ENCODE peak calls at places on chromosomes 12 and 14, in ten cellular contexts. O is dermis blood vessel endothelial cell, T is neural crest cell, W is HFFc6, Y is T-helper 1 cell, N is NCI-H748 treated with DMSO at 0.1 percent for 48 hours, C is substantia nigra, X is NCI-H187 treated with DMSO at 0.1 percent for 48 hours, D is A549, H is amniotic stem cell. J is an unnamed sample.

GRCh38 chr12:131104464-131105350 is 151.0 kb downstream of the ADGRD1 start:
- DNase-seq in O (peak; percentile 84), T (peak; percentile 97), W (peak; percentile 5), Y (peak; percentile 71), N (peak; percentile 73), C (peak; percentile 88), X (no peak), D (peak; percentile 77), H (no peak), J (peak; percentile 53)

GRCh38 chr12:106248849-106249371 is 1.1 kb upstream of the CKAP4 start:
- DNase-seq in O (peak; percentile 73), T (no peak), W (peak; percentile 71), Y (no peak), N (no peak), C (no peak), X (no peak), D (no peak), H (peak; percentile 38), J (no peak)

GRCh38 chr14:24098927-24099813 is 5.1 kb downstream of the PCK2 start:
- DNase-seq in O (no peak), T (no peak), W (no peak), Y (no peak), N (no peak), C (no peak), X (no peak), D (no peak), H (no peak), J (no peak)

GRCh38 chr12:88793091-88793490 is 212.8 kb upstream of the KITLG start:
- DNase-seq in O (no peak), T (no peak), W (peak; percentile 39), Y (no peak), N (no peak), C (no peak), X (no peak), D (no peak), H (no peak), J (no peak)

GRCh38 chr12:119938049-119938667 is 50.9 kb upstream of the BICDL1 start:
- DNase-seq in O (peak; percentile 81), T (peak; percentile 74), W (peak; percentile 30), Y (peak; percentile 58), N (peak; percentile 30), C (peak; percentile 53), X (no peak), D (peak; percentile 81), H (peak; percentile 16), J (peak; percentile 28)

GRCh38 chr12:12518919-12519318 is 43.7 kb downstream of the DUSP16 start:
- DNase-seq in O (no peak), T (no peak), W (peak; percentile 9), Y (no peak), N (no peak), C (no peak), X (no peak), D (no peak), H (no peak), J (no peak)

GRCh38 chr14:77123381-77124344 is 17.9 kb downstream of the ZDHHC22 start:
- DNase-seq in O (no peak), T (no peak), W (no peak), Y (no peak), N (no peak), C (peak; percentile 48), X (no peak), D (no peak), H (no peak), J (peak; percentile 81)

GRCh38 chr14:103001651-103002396 is 55.5 kb downstream of the CDC42BPB start:
- DNase-seq in O (no peak), T (no peak), W (no peak), Y (no peak), N (no peak), C (no peak), X (no peak), D (no peak), H (no peak), J (no peak)

GRCh38 chr12:122208073-122208820 is 4.7 kb downstream of the B3GNT4 start:
- DNase-seq in O (no peak), T (no peak), W (no peak), Y (no peak), N (no peak), C (no peak), X (no peak), D (no peak), H (no peak), J (no peak)

GRCh38 chr14:57755018-57755521 is 110.8 kb downstream of the SLC35F4 start:
- DNase-seq in O (no peak), T (no peak), W (no peak), Y (no peak), N (no peak), C (no peak), X (no peak), D (no peak), H (no peak), J (no peak)

GRCh38 chr12:27101290-27101689 is 18.9 kb upstream of the C12orf71 start:
- DNase-seq in O (peak; percentile 54), T (no peak), W (no peak), Y (no peak), N (no peak), C (no peak), X (no peak), D (no peak), H (no peak), J (no peak)

GRCh38 chr14:100673807-100674154 is 52.9 kb upstream of the DLK1 start:
- DNase-seq in O (no peak), T (no peak), W (no peak), Y (no peak), N (no peak), C (no peak), X (no peak), D (no peak), H (no peak), J (no peak)

GRCh38 chr14:104116544-104117340 is 21.6 kb upstream of the KIF26A start:
- DNase-seq in O (no peak), T (no peak), W (no peak), Y (peak; percentile 12), N (no peak), C (no peak), X (no peak), D (no peak), H (no peak), J (no peak)

GRCh38 chr12:121443193-121443829 is 43.4 kb downstream of the RNF34 start:
- DNase-seq in O (peak; percentile 87), T (peak; percentile 94), W (peak; percentile 74), Y (peak; percentile 45), N (peak; percentile 53), C (peak; percentile 89), X (peak; percentile 13), D (peak; percentile 97), H (peak; percentile 39), J (peak; percentile 55)

GRCh38 chr12:126492181-126492580 is 1426.9 kb downstream of the AACS start:
- DNase-seq in O (no peak), T (no peak), W (no peak), Y (no peak), N (no peak), C (no peak), X (no peak), D (no peak), H (no peak), J (no peak)

GRCh38 chr14:92037989-92038388 is 1.9 kb downstream of the TRIP11 start:
- DNase-seq in O (peak; percentile 8), T (no peak), W (no peak), Y (no peak), N (no peak), C (no peak), X (no peak), D (no peak), H (no peak), J (no peak)

GRCh38 chr14:74462993-74463392 is 30.1 kb downstream of the NPC2 start:
- DNase-seq in O (no peak), T (no peak), W (no peak), Y (no peak), N (no peak), C (no peak), X (no peak), D (no peak), H (no peak), J (no peak)

GRCh38 chr14:64841121-64841611 is 38.5 kb downstream of the SPTB start:
- DNase-seq in O (peak; percentile 9), T (no peak), W (peak; percentile 75), Y (no peak), N (no peak), C (no peak), X (no peak), D (peak; percentile 58), H (no peak), J (no peak)

GRCh38 chr12:132178801-132179401 is 34.6 kb downstream of the NOC4L start:
- DNase-seq in O (no peak), T (no peak), W (no peak), Y (no peak), N (peak; percentile 33), C (no peak), X (peak; percentile 27), D (no peak), H (no peak), J (peak; percentile 81)

GRCh38 chr12:49088190-49088931 is 6.2 kb downstream of the DHH start:
- DNase-seq in O (peak; percentile 92), T (peak; percentile 76), W (peak; percentile 81), Y (peak; percentile 54), N (peak; percentile 94), C (peak; percentile 68), X (peak; percentile 51), D (peak; percentile 89), H (peak; percentile 78), J (peak; percentile 84)

GRCh38 chr12:94676011-94676709 is 25.8 kb upstream of the TMCC3 start:
- DNase-seq in O (peak; percentile 48), T (no peak), W (no peak), Y (no peak), N (no peak), C (no peak), X (no peak), D (no peak), H (no peak), J (no peak)

GRCh38 chr12:52693261-52693660 is 10.1 kb downstream of the KRT77 start:
- DNase-seq in O (no peak), T (no peak), W (no peak), Y (no peak), N (no peak), C (no peak), X (no peak), D (no peak), H (no peak), J (no peak)

GRCh38 chr14:89085154-89086059 is 261.0 kb downstream of the TTC8 start:
- DNase-seq in O (no peak), T (no peak), W (no peak), Y (no peak), N (no peak), C (no peak), X (no peak), D (no peak), H (no peak), J (no peak)

GRCh38 chr12:111781085-111781658 is 14.4 kb downstream of the ALDH2 start:
- DNase-seq in O (no peak), T (no peak), W (no peak), Y (no peak), N (no peak), C (no peak), X (no peak), D (no peak), H (no peak), J (no peak)

GRCh38 chr12:24600996-24601395 is 347.9 kb downstream of the BCAT1 start:
- DNase-seq in O (peak; percentile 90), T (no peak), W (peak; percentile 69), Y (no peak), N (no peak), C (no peak), X (no peak), D (no peak), H (peak; percentile 24), J (no peak)

GRCh38 chr12:74337951-74338350 is 199.7 kb upstream of the ATXN7L3B start:
- DNase-seq in O (peak; percentile 65), T (no peak), W (peak; percentile 17), Y (no peak), N (no peak), C (no peak), X (no peak), D (peak; percentile 10), H (peak; percentile 29), J (no peak)

GRCh38 chr14:99189201-99189801 is 82.7 kb downstream of the BCL11B start:
- DNase-seq in O (no peak), T (no peak), W (no peak), Y (no peak), N (no peak), C (peak; percentile 18), X (no peak), D (no peak), H (no peak), J (no peak)

GRCh38 chr14:38001501-38001900 is 206.2 kb upstream of the SSTR1 start:
- DNase-seq in O (no peak), T (no peak), W (no peak), Y (no peak), N (no peak), C (no peak), X (no peak), D (no peak), H (no peak), J (no peak)